ENCODE peak calls at places on chromosomes 13 and 19, in five cellular contexts. One of them, this sample, is unnamed.

GRCh38 chr13:44470623-44471562 is 97.3 kb downstream of the SERP2 start:
- DNase-seq in HepG2: peak; percentile 29
- DNase-seq in K562: peak; percentile 5
- DNase-seq in H1: no peak
- DNase-seq in GM12878: no peak
- DNase-seq in this sample: peak; percentile 44

GRCh38 chr19:42370667-42371066 is 19.4 kb downstream of the CNFN start:
- DNase-seq in HepG2: no peak
- DNase-seq in K562: no peak
- DNase-seq in H1: no peak
- DNase-seq in GM12878: no peak
- DNase-seq in this sample: peak; percentile 45

GRCh38 chr19:55041627-55042343 is 3.7 kb upstream of the GP6 start:
- DNase-seq in HepG2: no peak
- DNase-seq in K562: peak; percentile 59
- DNase-seq in H1: no peak
- DNase-seq in GM12878: no peak
- DNase-seq in this sample: no peak

GRCh38 chr19:18995804-18996241 is 37.5 kb downstream of the SUGP2 start:
- DNase-seq in HepG2: peak; percentile 57
- DNase-seq in K562: peak; percentile 67
- DNase-seq in H1: peak; percentile 59
- DNase-seq in GM12878: no peak
- DNase-seq in this sample: peak; percentile 93

GRCh38 chr13:82305588-82305987 is 1576.7 kb downstream of the SLITRK1 start:
- DNase-seq in HepG2: no peak
- DNase-seq in K562: no peak
- DNase-seq in H1: no peak
- DNase-seq in GM12878: no peak
- DNase-seq in this sample: no peak

GRCh38 chr13:20945952-20946383 is 43.4 kb upstream of the XPO4 start:
- DNase-seq in HepG2: no peak
- DNase-seq in K562: no peak
- DNase-seq in H1: peak; percentile 56
- DNase-seq in GM12878: no peak
- DNase-seq in this sample: peak; percentile 69

GRCh38 chr13:112722433-112723250 is 32.8 kb downstream of the ATP11A start:
- DNase-seq in HepG2: peak; percentile 78
- DNase-seq in K562: peak; percentile 46
- DNase-seq in H1: no peak
- DNase-seq in GM12878: no peak
- DNase-seq in this sample: peak; percentile 44

GRCh38 chr13:44617648-44618047 is 41.5 kb upstream of the TSC22D1 start:
- DNase-seq in HepG2: no peak
- DNase-seq in K562: no peak
- DNase-seq in H1: no peak
- DNase-seq in GM12878: no peak
- DNase-seq in this sample: peak; percentile 14

GRCh38 chr13:29594310-29594709 is 1.2 kb downstream of the SLC7A1 start:
- DNase-seq in HepG2: peak; percentile 81
- DNase-seq in K562: no peak
- DNase-seq in H1: no peak
- DNase-seq in GM12878: peak; percentile 21
- DNase-seq in this sample: peak; percentile 51

GRCh38 chr13:96781141-96781540 is 213.1 kb downstream of the OXGR1 start:
- DNase-seq in HepG2: no peak
- DNase-seq in K562: no peak
- DNase-seq in H1: no peak
- DNase-seq in GM12878: no peak
- DNase-seq in this sample: no peak

GRCh38 chr13:26037302-26037701 is 14.5 kb downstream of the SHISA2 start:
- DNase-seq in HepG2: no peak
- DNase-seq in K562: peak; percentile 39
- DNase-seq in H1: peak; percentile 90
- DNase-seq in GM12878: no peak
- DNase-seq in this sample: peak; percentile 92

GRCh38 chr19:33417751-33418150 is 44.2 kb downstream of the CEBPG start:
- DNase-seq in HepG2: no peak
- DNase-seq in K562: no peak
- DNase-seq in H1: no peak
- DNase-seq in GM12878: no peak
- DNase-seq in this sample: no peak

GRCh38 chr13:24217601-24218281 is 57.2 kb downstream of the SPATA13 start:
- DNase-seq in HepG2: peak; percentile 72
- DNase-seq in K562: no peak
- DNase-seq in H1: no peak
- DNase-seq in GM12878: no peak
- DNase-seq in this sample: peak; percentile 19

GRCh38 chr19:42465827-42466280 is 23.1 kb upstream of the CXCL17 start:
- DNase-seq in HepG2: no peak
- DNase-seq in K562: no peak
- DNase-seq in H1: no peak
- DNase-seq in GM12878: peak; percentile 66
- DNase-seq in this sample: no peak

GRCh38 chr19:16628984-16629691 is 1.1 kb upstream of the MED26 start:
- DNase-seq in HepG2: no peak
- DNase-seq in K562: no peak
- DNase-seq in H1: no peak
- DNase-seq in GM12878: peak; percentile 33
- DNase-seq in this sample: peak; percentile 71

GRCh38 chr13:50893211-50893852 is 16.3 kb upstream of the RNASEH2B start:
- DNase-seq in HepG2: no peak
- DNase-seq in K562: no peak
- DNase-seq in H1: no peak
- DNase-seq in GM12878: no peak
- DNase-seq in this sample: peak; percentile 46

GRCh38 chr19:10292206-10292788 is 2.5 kb downstream of the ICAM5 start:
- DNase-seq in HepG2: peak; percentile 27
- DNase-seq in K562: peak; percentile 86
- DNase-seq in H1: peak; percentile 100
- DNase-seq in GM12878: no peak
- DNase-seq in this sample: peak; percentile 98

GRCh38 chr13:41956272-41956671 is 4.6 kb downstream of the VWA8 start:
- DNase-seq in HepG2: no peak
- DNase-seq in K562: no peak
- DNase-seq in H1: no peak
- DNase-seq in GM12878: no peak
- DNase-seq in this sample: no peak

GRCh38 chr13:41955605-41956004 is 5.3 kb downstream of the VWA8 start:
- DNase-seq in HepG2: no peak
- DNase-seq in K562: no peak
- DNase-seq in H1: no peak
- DNase-seq in GM12878: no peak
- DNase-seq in this sample: no peak

GRCh38 chr13:41960195-41960699 is 662 bp downstream of the VWA8 start:
- DNase-seq in HepG2: peak; percentile 46
- DNase-seq in K562: no peak
- DNase-seq in H1: no peak
- DNase-seq in GM12878: no peak
- DNase-seq in this sample: peak; percentile 35

GRCh38 chr13:41962994-41963393 is 2.1 kb upstream of the VWA8 start:
- DNase-seq in HepG2: no peak
- DNase-seq in K562: no peak
- DNase-seq in H1: no peak
- DNase-seq in GM12878: no peak
- DNase-seq in this sample: no peak

GRCh38 chr13:41960700-41961697 is at the start of gene VWA8:
- DNase-seq in HepG2: peak; percentile 59
- DNase-seq in K562: peak; percentile 53
- DNase-seq in H1: peak; percentile 92
- DNase-seq in GM12878: no peak
- DNase-seq in this sample: peak; percentile 94
- H3K4me3 ChIP-seq in HepG2: peak within 1 kb of the TSS; percentile 78
- H3K4me3 ChIP-seq in K562: peak within 1 kb of the TSS; percentile 88
- H3K4me3 ChIP-seq in H1: peak within 1 kb of the TSS; percentile 75
- H3K4me3 ChIP-seq in GM12878: peak within 1 kb of the TSS; percentile 82
- H3K4me3 ChIP-seq in this sample: peak within 1 kb of the TSS; percentile 97

GRCh38 chr13:111614009-111614408 is 293.6 kb downstream of the TEX29 start:
- DNase-seq in HepG2: no peak
- DNase-seq in K562: no peak
- DNase-seq in H1: no peak
- DNase-seq in GM12878: no peak
- DNase-seq in this sample: no peak
- TF ChIP-seq CREB1 in HepG2: no peak
- TF ChIP-seq CREB1 in K562: no peak
- TF ChIP-seq CREB1 in H1: no peak
- TF ChIP-seq CREB1 in GM12878: no peak
- TF ChIP-seq CREB1 in this sample: no peak

GRCh38 chr19:6465006-6465405 is 935 bp downstream of the CRB3 start:
- DNase-seq in HepG2: no peak
- DNase-seq in K562: no peak
- DNase-seq in H1: no peak
- DNase-seq in GM12878: no peak
- DNase-seq in this sample: no peak
- H3K4me3 ChIP-seq in HepG2: peak overlapping the region; percentile 89
- H3K4me3 ChIP-seq in K562: no peak overlapping the region
- H3K4me3 ChIP-seq in H1: peak overlapping the region; percentile 93
- H3K4me3 ChIP-seq in GM12878: no peak overlapping the region
- H3K4me3 ChIP-seq in this sample: peak overlapping the region; percentile 94

DNA sequence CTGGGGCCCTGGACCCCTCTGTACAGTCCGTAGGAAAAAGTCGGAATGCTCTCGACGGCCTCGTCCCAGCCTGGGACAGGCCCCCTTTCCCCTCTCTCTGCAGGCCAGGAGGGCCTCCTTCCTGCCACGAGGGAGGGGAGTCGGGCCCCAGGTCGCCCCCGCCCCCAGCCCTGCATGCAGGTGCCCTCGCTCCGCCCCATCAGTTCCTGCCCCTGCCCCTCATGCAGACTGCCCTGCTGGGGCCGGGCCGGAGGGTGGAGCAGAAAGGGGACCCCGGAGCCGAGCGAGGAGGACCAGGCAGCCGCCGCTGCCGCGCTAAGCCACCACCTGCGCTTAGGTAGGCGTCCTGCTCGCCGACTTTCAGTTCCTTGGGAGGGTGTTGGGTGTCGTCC is 7.3 kb downstream of the LYL1 start:
- DNase-seq in HepG2: no peak
- DNase-seq in K562: no peak
- DNase-seq in H1: no peak
- DNase-seq in GM12878: no peak
- DNase-seq in this sample: peak; percentile 85
- TF ChIP-seq CREB1 in HepG2: no peak
- TF ChIP-seq CREB1 in K562: no peak
- TF ChIP-seq CREB1 in H1: no peak
- TF ChIP-seq CREB1 in GM12878: no peak
- TF ChIP-seq CREB1 in this sample: no peak

DNA sequence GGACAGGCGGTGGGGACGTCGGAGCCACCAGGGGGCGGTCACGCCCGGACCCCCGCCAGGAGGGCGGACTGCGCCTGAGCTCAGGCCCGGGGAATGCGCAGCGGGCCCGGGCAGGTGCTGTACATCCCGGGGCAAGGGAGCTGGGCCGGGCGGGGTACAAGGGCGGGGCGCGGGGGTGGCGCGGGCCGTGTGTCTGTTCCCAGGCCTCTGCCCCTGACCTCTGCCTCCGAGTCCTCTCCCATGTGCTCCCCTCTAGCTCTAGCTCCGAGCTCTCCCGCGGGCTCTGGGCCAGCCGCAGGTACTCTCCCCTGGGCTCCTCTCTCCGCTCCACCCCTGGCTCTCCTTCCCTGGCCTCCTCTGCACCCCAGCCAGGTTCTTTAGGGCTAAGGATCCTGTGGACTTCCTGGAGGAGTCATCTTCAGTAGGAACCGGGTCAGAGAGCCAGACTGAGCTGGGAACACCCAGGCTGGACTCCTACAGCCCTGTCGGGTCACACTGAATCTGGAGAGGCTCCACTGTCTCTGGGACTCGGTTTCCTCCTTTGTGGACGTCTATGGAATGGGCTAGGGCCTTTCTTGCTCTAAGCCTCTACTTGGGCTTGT is 2.3 kb downstream of the PPP1R13L start:
- DNase-seq in HepG2: no peak
- DNase-seq in K562: peak; percentile 86
- DNase-seq in H1: peak; percentile 88
- DNase-seq in GM12878: no peak
- DNase-seq in this sample: peak; percentile 88
- H3K4me3 ChIP-seq in HepG2: no peak overlapping the region
- H3K4me3 ChIP-seq in K562: peak overlapping the region; percentile 17
- H3K4me3 ChIP-seq in H1: peak overlapping the region; percentile 48
- H3K4me3 ChIP-seq in GM12878: peak overlapping the region; percentile 51
- H3K4me3 ChIP-seq in this sample: peak overlapping the region; percentile 46